ENCODE peak calls at places on chromosome 10, in ten cellular contexts. H, W, S, I, G, Q, V, J, K and N are unnamed samples.

GRCh38 chr10:109343293-109343692 is 580.0 kb downstream of the XPNPEP1 start:
- DNase-seq in H (peak), S (peak), V (no peak), W (no peak), J (peak), I (no peak), G (no peak), K (no peak), Q (no peak), N (no peak)

GRCh38 chr10:21272585-21273399 is 252.7 kb downstream of the SKIDA1 start:
- DNase-seq in G (no peak), I (no peak), H (no peak), S (no peak), J (no peak), Q (no peak), V (peak), W (no peak), K (no peak), N (no peak)

GRCh38 chr10:16944081-16944922 is 127.1 kb upstream of the RSU1 start:
- DNase-seq in V (no peak), S (peak), I (no peak), Q (peak), G (no peak), H (no peak), J (peak), K (no peak), W (no peak), N (no peak)

GRCh38 chr10:22335204-22335956 is 9.9 kb upstream of the SPAG6 start:
- DNase-seq in J (peak), H (peak), I (peak), W (peak), K (no peak), V (peak), G (no peak), S (no peak), Q (peak), N (peak)

GRCh38 chr10:98172073-98172472 is 37.6 kb downstream of the R3HCC1L start:
- DNase-seq in I (no peak), S (no peak), H (no peak), W (no peak), Q (peak), G (no peak), V (no peak), J (peak), K (no peak), N (no peak)

GRCh38 chr10:110003524-110003885 is 4.3 kb upstream of the ADD3 start:
- DNase-seq in H (no peak), G (peak), S (no peak), K (no peak), V (no peak), W (no peak), I (no peak), J (no peak), Q (no peak), N (no peak)

GRCh38 chr10:27724287-27724686 is 21.3 kb downstream of the MKX start:
- DNase-seq in J (peak), Q (no peak), K (no peak), H (peak), I (no peak), G (no peak), V (no peak), W (peak), S (no peak), N (no peak)

GRCh38 chr10:79159785-79160184 is 91.0 kb downstream of the ZMIZ1 start:
- DNase-seq in Q (peak), W (no peak), S (no peak), J (peak), I (no peak), H (no peak), V (no peak), G (no peak), K (no peak), N (no peak)

GRCh38 chr10:46216836-46217748 is 69.7 kb upstream of the ANTXRL start:
- DNase-seq in H (no peak), K (no peak), V (peak), J (no peak), W (no peak), I (peak), Q (no peak), G (no peak), S (no peak), N (peak)

GRCh38 chr10:28087675-28088351 is 88.9 kb upstream of the ODAD2 start:
- DNase-seq in K (no peak), G (no peak), H (peak), J (peak), Q (peak), V (no peak), W (no peak), S (peak), I (no peak), N (no peak)

GRCh38 chr10:109780997-109781396 is 142.3 kb downstream of the XPNPEP1 start:
- DNase-seq in G (no peak), S (no peak), J (no peak), V (no peak), H (no peak), Q (no peak), W (peak), I (no peak), K (no peak), N (no peak)

GRCh38 chr10:28171468-28172235 is 131.2 kb downstream of the MPP7 start:
- DNase-seq in J (peak), Q (peak), I (no peak), S (no peak), G (no peak), W (peak), H (no peak), K (no peak), V (no peak), N (no peak)

GRCh38 chr10:103842605-103843004 is 12.8 kb downstream of the SH3PXD2A start:
- DNase-seq in I (no peak), H (no peak), J (no peak), G (no peak), K (no peak), S (no peak), W (no peak), Q (no peak), V (no peak), N (no peak)

GRCh38 chr10:103791858-103792257 is 63.5 kb downstream of the SH3PXD2A start:
- DNase-seq in J (no peak), W (no peak), S (no peak), I (no peak), G (no peak), K (no peak), V (no peak), Q (no peak), H (no peak), N (no peak)

GRCh38 chr10:69866688-69867461 is 65.2 kb downstream of the COL13A1 start:
- DNase-seq in J (peak), H (peak), V (no peak), K (peak), S (peak), Q (peak), G (no peak), I (no peak), W (peak), N (no peak)

GRCh38 chr10:70555371-70555770 is 47.2 kb downstream of the PRF1 start:
- DNase-seq in Q (no peak), G (no peak), V (no peak), J (no peak), I (no peak), W (no peak), S (no peak), K (no peak), H (no peak), N (no peak)

GRCh38 chr10:121077331-121077730 is 226.2 kb downstream of the WDR11 start:
- DNase-seq in S (no peak), W (peak), I (no peak), H (peak), G (peak), J (peak), K (no peak), Q (no peak), V (no peak), N (no peak)

GRCh38 chr10:114239117-114239993 is at the start of gene VWA2:
- DNase-seq in V (peak), W (peak), J (no peak), H (no peak), Q (no peak), G (peak), I (peak), K (peak), S (no peak), N (peak)
- TF ChIP-seq CTCF in V (peak), W (peak), J (no peak), H (peak), Q (no peak), G (peak), I (no peak), K (no peak), S (no peak), N (peak)

DNA sequence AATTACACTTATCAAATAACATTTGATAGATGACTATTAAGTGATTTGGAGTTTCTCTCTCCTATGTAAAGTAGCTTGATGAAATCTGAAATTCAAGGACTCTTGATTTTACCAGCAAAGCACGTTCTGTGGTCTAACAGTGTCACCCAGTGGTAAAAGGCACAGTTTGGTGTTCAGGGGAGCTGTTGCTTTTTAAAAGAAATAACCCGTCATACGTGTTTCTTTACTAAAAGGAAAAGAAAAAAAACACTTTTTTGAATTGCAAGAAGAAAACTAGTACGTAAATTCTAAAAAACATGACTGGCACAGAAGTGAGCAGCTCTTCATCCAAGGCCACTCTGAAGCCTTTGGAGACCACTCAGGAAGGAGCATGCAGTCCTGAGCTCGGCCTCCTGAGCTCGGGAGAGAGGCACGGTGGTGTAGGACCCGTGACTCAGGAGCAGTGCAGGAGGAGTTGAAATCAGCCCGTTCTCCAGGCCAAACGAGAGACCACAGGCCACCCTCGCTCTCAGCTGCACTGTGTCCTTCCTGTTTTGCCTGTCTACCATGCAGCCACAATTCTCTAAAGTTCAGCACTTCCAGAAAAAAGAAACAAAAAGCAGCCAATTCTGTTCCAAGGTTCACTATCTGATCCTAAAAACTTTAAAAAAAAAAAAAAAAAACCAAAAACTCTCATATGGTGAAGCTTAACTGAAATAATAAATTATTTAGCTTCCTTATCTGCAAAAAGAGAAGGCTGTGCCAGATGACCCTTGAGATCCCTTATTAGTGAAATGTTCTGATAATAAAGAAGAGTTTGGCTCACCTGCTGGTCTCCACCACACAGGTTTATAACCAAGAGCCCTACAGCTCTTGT is 212.6 kb upstream of the FRMD4A start:
- DNase-seq in V (peak), S (no peak), Q (peak), W (no peak), J (no peak), H (no peak), K (no peak), G (no peak), I (peak), N (no peak)
- TF ChIP-seq CTCF in V (peak), S (peak), Q (no peak), W (peak), J (peak), H (peak), K (no peak), G (no peak), I (peak), N (no peak)

DNA sequence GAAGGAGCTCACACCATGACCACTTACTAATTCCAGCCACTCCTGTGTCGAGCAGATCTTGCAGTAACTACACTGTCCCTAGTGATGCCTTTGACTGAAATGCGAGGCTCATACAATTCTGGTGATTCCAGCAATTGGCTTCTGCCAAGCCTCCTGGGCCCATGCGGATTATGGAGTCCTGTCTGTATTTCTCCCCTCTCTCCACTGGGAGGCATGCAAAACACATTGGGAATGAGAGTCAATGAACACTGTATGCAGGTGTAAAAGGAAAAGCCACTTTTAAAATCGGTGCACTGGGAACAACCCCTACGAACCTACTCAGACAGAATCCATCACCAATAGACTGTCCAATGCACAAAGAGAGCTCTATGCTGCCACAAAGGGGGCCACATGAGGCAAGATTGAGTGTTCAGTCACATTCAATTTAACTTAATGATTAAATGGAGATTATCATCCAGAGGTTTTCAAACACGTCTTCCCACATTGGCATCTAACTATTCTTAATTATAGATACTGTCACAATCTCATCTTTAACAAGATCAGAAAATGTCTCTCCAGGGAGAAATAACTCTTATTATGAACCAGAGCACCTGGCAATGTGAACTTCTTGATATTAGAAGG is 550.6 kb downstream of the GLRX3 start:
- DNase-seq in J (no peak), K (no peak), S (no peak), V (no peak), H (no peak), G (no peak), I (no peak), Q (no peak), W (peak), N (no peak)
- TF ChIP-seq CTCF in J (no peak), K (no peak), S (no peak), V (no peak), H (no peak), G (peak), I (no peak), Q (no peak), W (peak), N (no peak)

DNA sequence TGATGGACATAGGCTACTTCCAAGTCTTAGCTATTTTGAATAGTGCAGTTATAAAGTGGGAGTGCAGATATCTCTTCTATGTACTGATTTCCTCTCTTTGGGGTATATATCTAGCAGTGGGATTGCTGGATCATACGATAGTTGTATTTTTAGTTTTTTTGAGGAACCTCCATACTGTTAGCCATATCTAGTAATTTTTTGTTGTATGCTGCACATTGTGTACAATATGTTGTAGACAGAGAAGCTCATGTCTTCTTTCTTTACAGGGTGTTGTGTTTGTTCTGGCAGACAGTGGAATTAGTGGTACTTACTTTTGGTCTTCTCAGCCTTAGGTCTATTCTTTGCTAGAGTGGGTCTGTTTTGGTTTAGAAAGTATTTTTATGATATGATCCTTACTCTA is 13.7 kb upstream of the DIP2C start:
- DNase-seq in J (no peak), S (no peak), V (no peak), G (no peak), W (no peak), K (no peak), Q (no peak), I (no peak), H (no peak), N (no peak)
- TF ChIP-seq CTCF in J (no peak), S (no peak), V (no peak), G (no peak), W (no peak), K (no peak), Q (no peak), I (no peak), H (no peak), N (no peak)

DNA sequence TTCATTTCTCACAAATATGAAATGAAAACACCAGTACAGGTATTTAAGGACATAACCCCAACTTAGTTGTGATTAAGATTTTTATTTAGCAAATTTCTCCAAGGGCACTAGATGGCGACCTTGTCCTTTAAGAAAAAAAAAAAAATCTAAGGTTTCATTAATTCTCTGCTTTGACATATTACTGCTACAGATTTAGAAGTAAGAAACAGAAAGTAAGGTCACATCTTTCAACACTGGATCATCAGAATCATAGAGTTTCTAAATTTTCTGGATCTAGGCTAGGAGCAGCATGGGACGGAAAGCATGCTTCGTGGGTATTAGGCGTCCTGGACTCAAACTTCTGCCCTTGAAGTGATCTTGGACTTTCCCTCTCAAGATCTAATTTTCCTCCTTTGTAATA is 85.5 kb upstream of the PRKG1 start:
- DNase-seq in G (no peak), W (peak), S (no peak), J (peak), Q (peak), H (peak), V (peak), I (no peak), K (no peak), N (no peak)
- TF ChIP-seq CTCF in G (peak), W (peak), S (peak), J (peak), Q (peak), H (peak), V (peak), I (no peak), K (peak), N (peak)

DNA sequence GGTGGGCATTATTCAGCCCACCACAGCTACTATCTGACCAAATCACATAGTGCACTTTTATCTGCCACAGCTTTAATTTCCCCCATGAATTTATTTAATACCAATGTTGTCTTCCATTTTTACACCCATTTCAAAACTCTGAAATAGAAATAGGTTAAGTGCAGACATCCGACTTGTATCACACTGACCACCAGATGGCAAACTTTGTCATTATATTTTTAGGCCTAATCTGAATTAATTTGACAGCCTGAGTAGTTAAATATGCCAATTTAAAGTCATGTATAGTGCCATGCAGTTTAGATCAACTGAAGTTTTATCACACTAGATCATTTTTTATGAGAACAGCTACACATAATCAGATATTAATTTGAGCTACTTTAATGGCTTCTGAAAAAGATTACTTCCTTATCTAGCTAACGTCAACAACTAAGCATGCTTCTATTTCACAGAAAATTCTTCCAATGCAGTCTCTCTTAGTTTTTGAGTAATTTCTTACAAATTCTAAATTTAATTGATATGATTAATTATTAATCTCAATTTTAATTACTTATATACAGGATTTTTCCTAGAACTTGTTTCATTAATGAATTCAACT is 566.4 kb downstream of the GFRA1 start:
- DNase-seq in J (peak), S (no peak), I (no peak), W (peak), Q (peak), H (peak), K (no peak), V (peak), G (no peak), N (no peak)
- TF ChIP-seq CTCF in J (peak), S (peak), I (no peak), W (peak), Q (peak), H (peak), K (peak), V (peak), G (peak), N (no peak)

GRCh38 chr10:13499150-13499549 is 29.7 kb downstream of the BEND7 start:
- DNase-seq in K (no peak), H (no peak), Q (no peak), W (no peak), S (no peak), V (no peak), J (no peak), G (no peak), I (no peak), N (no peak)

GRCh38 chr10:13502384-13502783 is 26.4 kb downstream of the BEND7 start:
- DNase-seq in K (no peak), H (no peak), S (no peak), J (no peak), I (no peak), V (no peak), W (no peak), Q (no peak), G (no peak), N (no peak)

GRCh38 chr10:13496931-13497330 is 31.9 kb downstream of the BEND7 start:
- DNase-seq in J (no peak), I (no peak), H (no peak), W (no peak), G (no peak), S (no peak), K (no peak), Q (no peak), V (no peak), N (no peak)

GRCh38 chr10:13503745-13504463 is 24.9 kb downstream of the BEND7 start:
- DNase-seq in J (peak), S (peak), V (no peak), H (peak), W (no peak), K (no peak), I (no peak), G (no peak), Q (peak), N (no peak)

GRCh38 chr10:13500201-13500600 is 28.6 kb downstream of the BEND7 start:
- DNase-seq in J (no peak), V (no peak), G (no peak), W (no peak), H (no peak), K (no peak), S (no peak), I (no peak), Q (no peak), N (no peak)
- TF ChIP-seq CTCF in J (no peak), V (no peak), G (no peak), W (no peak), H (no peak), K (no peak), S (no peak), I (no peak), Q (no peak), N (no peak)

GRCh38 chr10:44733743-44734488 is 177.2 kb upstream of the TMEM72 start:
- DNase-seq in S (no peak), I (no peak), K (no peak), V (no peak), Q (no peak), W (peak), H (no peak), G (no peak), J (no peak), N (no peak)
- TF ChIP-seq CTCF in S (peak), I (no peak), K (no peak), V (no peak), Q (no peak), W (peak), H (no peak), G (peak), J (peak), N (no peak)

GRCh38 chr10:68332259-68333057 is at the start of gene PBLD:
- DNase-seq in Q (peak), K (peak), W (peak), V (peak), I (peak), H (peak), J (peak), S (no peak), G (peak), N (peak)
- TF ChIP-seq CTCF in Q (peak), K (no peak), W (peak), V (peak), I (no peak), H (peak), J (peak), S (peak), G (no peak), N (peak)